ENCODE peak calls at places on chromosomes 11 and 22, in eight cellular contexts. O is fibroblast of pulmonary artery, J is globus pallidus, T is upper lobe of right lung, I is foreskin keratinocyte, N is mucosa of descending colon, M is fibroblast of lung, V is pancreas. F is an unnamed sample.

GRCh38 chr22:19178065-19178658 is 374 bp downstream of the SLC25A1 start:
- DNase-seq in O (no peak), J (peak; percentile 33), T (peak; percentile 83), I (no peak), N (peak; percentile 66), M (peak; percentile 11), V (peak; percentile 89), F (no peak)

GRCh38 chr22:17782621-17783020 is 8.4 kb upstream of the BID start:
- DNase-seq in O (no peak), J (no peak), T (no peak), I (no peak), N (peak; percentile 65), M (no peak), V (no peak), F (no peak)

GRCh38 chr11:64340671-64341335 is 799 bp downstream of the CCDC88B start:
- DNase-seq in O (no peak), J (no peak), T (peak; percentile 86), I (no peak), N (peak; percentile 77), M (no peak), V (peak; percentile 83), F (no peak)

GRCh38 chr22:19523240-19524169 is 705 bp downstream of the CLDN5 start:
- DNase-seq in O (peak; percentile 34), J (no peak), T (no peak), I (peak; percentile 35), N (no peak), M (peak; percentile 26), V (no peak), F (no peak)

GRCh38 chr11:44229003-44229570 is 80.9 kb downstream of the ALX4 start:
- DNase-seq in O (no peak), J (no peak), T (no peak), I (no peak), N (peak; percentile 68), M (no peak), V (no peak), F (no peak)

GRCh38 chr11:119155733-119156492 is 7.1 kb downstream of the ABCG4 start:
- DNase-seq in O (no peak), J (no peak), T (no peak), I (no peak), N (peak; percentile 33), M (no peak), V (no peak), F (no peak)

GRCh38 chr11:59265735-59266134 is 53.0 kb upstream of the MPEG1 start:
- DNase-seq in O (no peak), J (no peak), T (no peak), I (no peak), N (no peak), M (no peak), V (no peak), F (no peak)

GRCh38 chr11:77518471-77518870 is 44.6 kb upstream of the PAK1 start:
- DNase-seq in O (no peak), J (no peak), T (no peak), I (no peak), N (no peak), M (no peak), V (no peak), F (no peak)

GRCh38 chr11:109929308-109929707 is 163.9 kb upstream of the ZC3H12C start:
- DNase-seq in O (no peak), J (no peak), T (no peak), I (no peak), N (no peak), M (no peak), V (no peak), F (no peak)

GRCh38 chr11:72730243-72730642 is 22.0 kb downstream of the ARAP1 start:
- DNase-seq in O (no peak), J (no peak), T (no peak), I (no peak), N (no peak), M (no peak), V (peak; percentile 10), F (no peak)

GRCh38 chr11:16526947-16527346 is 170.6 kb upstream of the SOX6 start:
- DNase-seq in O (no peak), J (no peak), T (no peak), I (no peak), N (no peak), M (no peak), V (no peak), F (no peak)

GRCh38 chr22:46934746-46935491 is 172.5 kb downstream of the TBC1D22A start:
- DNase-seq in O (peak; percentile 92), J (no peak), T (no peak), I (peak; percentile 96), N (peak; percentile 14), M (peak; percentile 90), V (no peak), F (no peak)

GRCh38 chr11:124315052-124315451 is 1.3 kb upstream of the OR8D1 start:
- DNase-seq in O (peak; percentile 52), J (no peak), T (no peak), I (peak; percentile 22), N (no peak), M (peak; percentile 53), V (no peak), F (no peak)

F was measured in cerebellar cortex.